ENCODE peak calls at places on chromosome 9, in nine cellular contexts. J is hepatocyte, S is ovary, N is A549, Q is neural progenitor cell, L is psoas muscle, M is H1, U is PC-3, X is right cardiac atrium. P is an unnamed sample.

GRCh38 chr9:91138760-91139159 is 223.0 kb downstream of the AUH start:
- DNase-seq in J (no peak), S (no peak), N (no peak), Q (no peak), L (no peak), M (no peak), U (peak; percentile 88), X (no peak), P (no peak)

GRCh38 chr9:82149647-82150046 is 161.1 kb downstream of the SPATA31D1 start:
- DNase-seq in J (no peak), S (no peak), N (no peak), Q (no peak), L (no peak), M (no peak), U (no peak), X (no peak), P (no peak)

GRCh38 chr9:113590389-113590788 is 126.9 kb downstream of the RGS3 start:
- DNase-seq in J (no peak), S (no peak), N (no peak), Q (no peak), L (no peak), M (no peak), U (no peak), X (no peak), P (no peak)

GRCh38 chr9:74683322-74683721 is 186.2 kb downstream of the RORB start:
- DNase-seq in J (no peak), S (no peak), N (no peak), Q (no peak), L (no peak), M (no peak), U (no peak), X (no peak), P (no peak)

GRCh38 chr9:16001856-16002255 is 449.0 kb downstream of the CCDC171 start:
- DNase-seq in J (no peak), S (no peak), N (no peak), Q (no peak), L (no peak), M (no peak), U (no peak), X (no peak), P (no peak)

GRCh38 chr9:70601000-70601929 is 186.8 kb upstream of the KLF9 start:
- DNase-seq in J (peak; percentile 87), S (peak; percentile 96), N (no peak), Q (no peak), L (peak; percentile 98), M (no peak), U (peak; percentile 22), X (peak; percentile 99), P (peak; percentile 88)

GRCh38 chr9:36276840-36277239 is 18.6 kb upstream of the GNE start:
- DNase-seq in J (peak; percentile 43), S (no peak), N (peak; percentile 21), Q (peak; percentile 36), L (no peak), M (no peak), U (no peak), X (no peak), P (peak; percentile 20)

GRCh38 chr9:98887918-98888510 is 55.7 kb upstream of the COL15A1 start:
- DNase-seq in J (peak; percentile 46), S (no peak), N (no peak), Q (no peak), L (no peak), M (no peak), U (peak; percentile 58), X (no peak), P (no peak)

GRCh38 chr9:105994970-105995369 is 300.6 kb downstream of the TMEM38B start:
- DNase-seq in J (peak; percentile 26), S (no peak), N (no peak), Q (no peak), L (no peak), M (no peak), U (peak; percentile 32), X (no peak), P (no peak)

GRCh38 chr9:99092643-99093491 is 12.0 kb upstream of the TGFBR1 start:
- DNase-seq in J (no peak), S (no peak), N (no peak), Q (no peak), L (no peak), M (no peak), U (no peak), X (no peak), P (no peak)

GRCh38 chr9:84935528-84936117 is 266.1 kb downstream of the NTRK2 start:
- DNase-seq in J (no peak), S (no peak), N (no peak), Q (no peak), L (no peak), M (no peak), U (no peak), X (no peak), P (no peak)

GRCh38 chr9:27356446-27356845 is 59.5 kb upstream of the EQTN start:
- DNase-seq in J (no peak), S (no peak), N (no peak), Q (no peak), L (no peak), M (no peak), U (no peak), X (no peak), P (no peak)

GRCh38 chr9:27358007-27358406 is 61.1 kb upstream of the EQTN start:
- DNase-seq in J (no peak), S (no peak), N (no peak), Q (no peak), L (no peak), M (no peak), U (no peak), X (no peak), P (no peak)

GRCh38 chr9:27353405-27354229 is 56.7 kb upstream of the EQTN start:
- DNase-seq in J (no peak), S (no peak), N (no peak), Q (peak; percentile 67), L (peak; percentile 80), M (no peak), U (no peak), X (peak; percentile 76), P (peak; percentile 23)

GRCh38 chr9:27352457-27353188 is 55.7 kb upstream of the EQTN start:
- DNase-seq in J (no peak), S (no peak), N (no peak), Q (no peak), L (no peak), M (no peak), U (no peak), X (no peak), P (no peak)

DNA sequence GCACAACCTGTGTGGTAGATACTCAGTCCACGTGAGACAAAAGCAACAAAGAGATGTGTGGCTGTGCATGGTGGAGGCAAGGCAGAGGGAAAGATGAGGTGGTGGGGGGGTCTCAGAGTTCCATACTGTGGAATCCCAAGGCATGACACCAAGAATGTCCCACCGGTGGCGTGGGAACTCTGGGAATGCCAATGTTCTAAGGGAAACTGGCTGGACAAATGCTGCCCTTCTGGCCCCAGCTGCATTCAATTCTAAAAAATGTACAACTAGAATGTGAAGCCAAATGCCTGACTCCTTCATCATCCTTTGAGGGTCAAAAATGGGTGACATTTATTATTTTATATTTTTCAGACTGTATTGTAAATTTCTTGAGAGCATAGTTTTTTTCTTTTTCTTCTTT is 58.2 kb upstream of the EQTN start:
- DNase-seq in J (no peak), S (no peak), N (no peak), Q (no peak), L (no peak), M (no peak), U (no peak), X (no peak), P (no peak)
- H3K27ac ChIP-seq in J (no peak overlapping the region), S (no peak overlapping the region), N (no peak overlapping the region), Q (no peak overlapping the region), L (no peak overlapping the region), M (no peak overlapping the region), U (no peak overlapping the region), X (no peak overlapping the region), P (no peak overlapping the region)

GRCh38 chr9:115208503-115208902 is 90.5 kb upstream of the TNC start:
- DNase-seq in J (no peak), S (no peak), N (no peak), Q (no peak), L (no peak), M (no peak), U (peak; percentile 26), X (no peak), P (no peak)

GRCh38 chr9:115211413-115212204 is 93.7 kb upstream of the TNC start:
- DNase-seq in J (no peak), S (no peak), N (no peak), Q (no peak), L (no peak), M (no peak), U (no peak), X (no peak), P (no peak)

GRCh38 chr9:115209601-115210306 is 91.8 kb upstream of the TNC start:
- DNase-seq in J (peak; percentile 45), S (no peak), N (no peak), Q (no peak), L (no peak), M (no peak), U (peak; percentile 61), X (no peak), P (no peak)

GRCh38 chr9:115212832-115213231 is 94.9 kb upstream of the TNC start:
- DNase-seq in J (no peak), S (no peak), N (no peak), Q (no peak), L (no peak), M (no peak), U (no peak), X (no peak), P (no peak)

GRCh38 chr9:115210699-115211098 is 92.7 kb upstream of the TNC start:
- DNase-seq in J (no peak), S (no peak), N (no peak), Q (no peak), L (no peak), M (no peak), U (no peak), X (no peak), P (no peak)
- H3K4me1 ChIP-seq in J (peaks cover 8% of the 10 kb centered on the region), S (no peaks in the 10 kb centered on the region), N (peaks cover 20% of the 10 kb centered on the region), Q (no peaks in the 10 kb centered on the region), L (peaks cover 10% of the 10 kb centered on the region), M (no peaks in the 10 kb centered on the region), U (peaks cover 39% of the 10 kb centered on the region), X (peaks cover 3% of the 10 kb centered on the region), P (no peaks in the 10 kb centered on the region)

GRCh38 chr9:7944521-7945022 is 145.0 kb upstream of the DMAC1 start:
- DNase-seq in J (no peak), S (no peak), N (no peak), Q (no peak), L (no peak), M (no peak), U (no peak), X (no peak), P (no peak)

GRCh38 chr9:7946458-7946857 is 146.9 kb upstream of the DMAC1 start:
- DNase-seq in J (no peak), S (no peak), N (no peak), Q (no peak), L (no peak), M (no peak), U (no peak), X (no peak), P (no peak)
- H3K27ac ChIP-seq in J (no peak overlapping the region), S (no peak overlapping the region), N (no peak overlapping the region), Q (no peak overlapping the region), L (no peak overlapping the region), M (no peak overlapping the region), U (no peak overlapping the region), X (no peak overlapping the region), P (no peak overlapping the region)

DNA sequence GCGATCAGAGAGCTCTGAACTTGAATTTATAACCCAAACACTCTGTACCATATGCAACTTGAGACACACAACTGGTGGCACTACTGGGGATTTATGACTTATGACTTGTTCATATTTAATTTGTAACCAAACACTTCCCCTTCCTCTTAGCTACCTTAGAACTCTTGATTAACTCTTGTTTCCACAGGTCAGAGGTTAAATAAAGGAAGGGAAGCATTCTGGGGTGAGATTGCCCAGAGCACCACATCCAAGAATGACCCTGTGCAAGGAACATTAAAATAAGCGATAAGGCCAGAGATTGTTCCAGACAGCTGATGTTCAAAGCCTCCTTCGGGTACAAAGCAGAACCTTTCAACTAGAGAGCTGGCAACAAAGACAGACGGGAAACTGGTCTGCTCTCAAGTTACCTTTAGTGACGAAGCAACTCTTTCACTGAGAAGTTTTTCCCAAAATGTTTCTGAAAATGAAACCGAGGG is 242.6 kb downstream of the DENND1A start:
- DNase-seq in J (no peak), S (no peak), N (no peak), Q (no peak), L (no peak), M (no peak), U (peak; percentile 52), X (no peak), P (no peak)
- H3K4me1 ChIP-seq in J (peaks cover 4% of the 10 kb centered on the region), S (no peaks in the 10 kb centered on the region), N (peaks cover 5% of the 10 kb centered on the region), Q (peaks cover 23% of the 10 kb centered on the region), L (peaks cover 32% of the 10 kb centered on the region), M (peaks cover 3% of the 10 kb centered on the region), U (peaks cover 18% of the 10 kb centered on the region), X (peaks cover 12% of the 10 kb centered on the region), P (no peaks in the 10 kb centered on the region)

P was measured in body of pancreas.